ENCODE peak calls at places on chromosomes 13 and 19, in five cellular contexts. One of them, this sample, is unnamed.

GRCh38 chr13:89827552-89827951 is 1519.9 kb upstream of the MIR17HG start:
- DNase-seq in cardiac fibroblast: no peak
- DNase-seq in GM23248: no peak
- DNase-seq in Panc1: no peak
- DNase-seq in uterus: no peak
- DNase-seq in this sample: no peak

GRCh38 chr13:76094645-76095044 is 458.5 kb downstream of the LMO7 start:
- DNase-seq in cardiac fibroblast: no peak
- DNase-seq in GM23248: no peak
- DNase-seq in Panc1: no peak
- DNase-seq in uterus: no peak
- DNase-seq in this sample: no peak

GRCh38 chr13:27401210-27401609 is 23.2 kb upstream of the GTF3A start:
- DNase-seq in cardiac fibroblast: no peak
- DNase-seq in GM23248: peak
- DNase-seq in Panc1: no peak
- DNase-seq in uterus: no peak
- DNase-seq in this sample: no peak

GRCh38 chr13:77980592-77980991 is 62.0 kb upstream of the EDNRB start:
- DNase-seq in cardiac fibroblast: peak
- DNase-seq in GM23248: peak
- DNase-seq in Panc1: no peak
- DNase-seq in uterus: no peak
- DNase-seq in this sample: peak

GRCh38 chr13:28805193-28805819 is 14.8 kb upstream of the MTUS2 start:
- DNase-seq in cardiac fibroblast: peak
- DNase-seq in GM23248: peak
- DNase-seq in Panc1: no peak
- DNase-seq in uterus: no peak
- DNase-seq in this sample: peak

GRCh38 chr13:114087430-114087829 is 45.0 kb downstream of the RASA3 start:
- DNase-seq in cardiac fibroblast: no peak
- DNase-seq in GM23248: no peak
- DNase-seq in Panc1: no peak
- DNase-seq in uterus: peak
- DNase-seq in this sample: no peak

GRCh38 chr19:35513231-35513974 is at the start of gene DMKN:
- DNase-seq in cardiac fibroblast: peak
- DNase-seq in GM23248: peak
- DNase-seq in Panc1: no peak
- DNase-seq in uterus: no peak
- DNase-seq in this sample: peak

GRCh38 chr13:109922518-109922917 is 136.1 kb upstream of the IRS2 start:
- DNase-seq in cardiac fibroblast: no peak
- DNase-seq in GM23248: no peak
- DNase-seq in Panc1: no peak
- DNase-seq in uterus: no peak
- DNase-seq in this sample: no peak

GRCh38 chr13:79445968-79446645 is 34.8 kb upstream of the NDFIP2 start:
- DNase-seq in cardiac fibroblast: no peak
- DNase-seq in GM23248: no peak
- DNase-seq in Panc1: no peak
- DNase-seq in uterus: no peak
- DNase-seq in this sample: no peak

GRCh38 chr13:23450340-23451046 is 17.0 kb upstream of the SACS start:
- DNase-seq in cardiac fibroblast: no peak
- DNase-seq in GM23248: no peak
- DNase-seq in Panc1: no peak
- DNase-seq in uterus: no peak
- DNase-seq in this sample: no peak

GRCh38 chr19:11138659-11139526 is 16.7 kb downstream of the SPC24 start:
- DNase-seq in cardiac fibroblast: peak
- DNase-seq in GM23248: peak
- DNase-seq in Panc1: no peak
- DNase-seq in uterus: peak
- DNase-seq in this sample: peak

GRCh38 chr13:43058318-43058674 is 34.9 kb downstream of the DNAJC15 start:
- DNase-seq in cardiac fibroblast: peak
- DNase-seq in GM23248: peak
- DNase-seq in Panc1: no peak
- DNase-seq in uterus: no peak
- DNase-seq in this sample: peak

GRCh38 chr13:43054803-43055802 is 31.7 kb downstream of the DNAJC15 start:
- DNase-seq in cardiac fibroblast: peak
- DNase-seq in GM23248: peak
- DNase-seq in Panc1: no peak
- DNase-seq in uterus: peak
- DNase-seq in this sample: peak

GRCh38 chr13:43058836-43059235 is 35.5 kb downstream of the DNAJC15 start:
- DNase-seq in cardiac fibroblast: peak
- DNase-seq in GM23248: no peak
- DNase-seq in Panc1: no peak
- DNase-seq in uterus: no peak
- DNase-seq in this sample: no peak

GRCh38 chr13:43061496-43062280 is 38.3 kb downstream of the DNAJC15 start:
- DNase-seq in cardiac fibroblast: no peak
- DNase-seq in GM23248: no peak
- DNase-seq in Panc1: no peak
- DNase-seq in uterus: no peak
- DNase-seq in this sample: no peak

DNA sequence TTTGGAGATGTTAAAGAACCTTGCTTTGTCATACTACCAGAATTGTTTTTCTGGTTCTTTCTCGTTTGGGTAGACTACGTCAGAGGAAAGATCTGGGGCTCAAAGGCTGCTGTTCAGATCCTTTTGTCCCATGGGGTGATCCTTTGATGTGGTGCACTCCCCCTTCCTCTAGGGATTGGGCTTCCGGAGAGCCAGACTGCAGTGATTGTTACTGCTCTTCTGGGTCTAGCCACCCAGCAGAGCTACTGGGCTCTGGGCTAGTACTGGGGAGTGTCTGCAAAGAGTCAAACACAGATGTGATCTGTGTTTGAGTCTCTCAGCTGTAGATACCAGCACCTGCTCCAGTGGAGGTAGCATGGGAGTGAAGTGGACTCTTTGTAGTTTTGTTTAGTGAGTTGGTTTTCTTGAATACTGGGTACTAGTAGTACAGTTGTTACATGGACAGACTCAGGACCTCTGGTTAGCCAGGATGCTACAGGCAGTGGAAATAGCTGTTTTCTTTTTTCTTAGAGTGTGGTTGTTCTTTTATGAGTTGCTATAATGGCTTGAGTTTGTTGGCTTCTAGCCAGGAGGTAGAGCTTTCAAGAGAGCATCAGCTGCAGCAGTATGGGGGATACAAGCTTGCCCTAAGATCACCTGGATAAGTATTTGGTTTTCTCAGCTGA is 34.4 kb downstream of the DNAJC15 start:
- DNase-seq in cardiac fibroblast: peak
- DNase-seq in GM23248: no peak
- DNase-seq in Panc1: no peak
- DNase-seq in uterus: no peak
- DNase-seq in this sample: no peak
- H3K4me3 ChIP-seq in cardiac fibroblast: no peak
- H3K4me3 ChIP-seq in GM23248: no peak
- H3K4me3 ChIP-seq in Panc1: no peak
- H3K4me3 ChIP-seq in uterus: no peak
- H3K4me3 ChIP-seq in this sample: no peak

GRCh38 chr19:16365300-16365996 is 40.8 kb downstream of the KLF2 start:
- DNase-seq in cardiac fibroblast: no peak
- DNase-seq in GM23248: no peak
- DNase-seq in Panc1: no peak
- DNase-seq in uterus: no peak
- DNase-seq in this sample: no peak
- H3K4me3 ChIP-seq in cardiac fibroblast: no peak
- H3K4me3 ChIP-seq in GM23248: no peak
- H3K4me3 ChIP-seq in Panc1: no peak
- H3K4me3 ChIP-seq in uterus: no peak
- H3K4me3 ChIP-seq in this sample: no peak

GRCh38 chr19:12647490-12648071 is 19.0 kb downstream of the MAN2B1 start:
- DNase-seq in cardiac fibroblast: peak
- DNase-seq in GM23248: peak
- DNase-seq in Panc1: no peak
- DNase-seq in uterus: peak
- DNase-seq in this sample: no peak
- H3K4me3 ChIP-seq in cardiac fibroblast: no peak
- H3K4me3 ChIP-seq in GM23248: no peak
- H3K4me3 ChIP-seq in Panc1: no peak
- H3K4me3 ChIP-seq in uterus: peak
- H3K4me3 ChIP-seq in this sample: peak

GRCh38 chr19:14089412-14089661 is 1.2 kb downstream of the SAMD1 start:
- DNase-seq in cardiac fibroblast: peak
- DNase-seq in GM23248: peak
- DNase-seq in Panc1: no peak
- DNase-seq in uterus: no peak
- DNase-seq in this sample: peak
- H3K4me3 ChIP-seq in cardiac fibroblast: peak
- H3K4me3 ChIP-seq in GM23248: peak
- H3K4me3 ChIP-seq in Panc1: peak
- H3K4me3 ChIP-seq in uterus: peak
- H3K4me3 ChIP-seq in this sample: peak

GRCh38 chr19:43622956-43623355 is 3.5 kb upstream of the ZNF428 start:
- DNase-seq in cardiac fibroblast: no peak
- DNase-seq in GM23248: no peak
- DNase-seq in Panc1: no peak
- DNase-seq in uterus: no peak
- DNase-seq in this sample: no peak

GRCh38 chr19:43618921-43619261 is 538 bp downstream of the ZNF428 start:
- DNase-seq in cardiac fibroblast: no peak
- DNase-seq in GM23248: peak
- DNase-seq in Panc1: peak
- DNase-seq in uterus: no peak
- DNase-seq in this sample: peak

GRCh38 chr19:43622070-43622469 is 2.6 kb upstream of the ZNF428 start:
- DNase-seq in cardiac fibroblast: no peak
- DNase-seq in GM23248: no peak
- DNase-seq in Panc1: no peak
- DNase-seq in uterus: no peak
- DNase-seq in this sample: no peak

GRCh38 chr19:43619262-43620060 is at the start of gene ZNF428:
- DNase-seq in cardiac fibroblast: peak
- DNase-seq in GM23248: peak
- DNase-seq in Panc1: peak
- DNase-seq in uterus: peak
- DNase-seq in this sample: peak

DNA sequence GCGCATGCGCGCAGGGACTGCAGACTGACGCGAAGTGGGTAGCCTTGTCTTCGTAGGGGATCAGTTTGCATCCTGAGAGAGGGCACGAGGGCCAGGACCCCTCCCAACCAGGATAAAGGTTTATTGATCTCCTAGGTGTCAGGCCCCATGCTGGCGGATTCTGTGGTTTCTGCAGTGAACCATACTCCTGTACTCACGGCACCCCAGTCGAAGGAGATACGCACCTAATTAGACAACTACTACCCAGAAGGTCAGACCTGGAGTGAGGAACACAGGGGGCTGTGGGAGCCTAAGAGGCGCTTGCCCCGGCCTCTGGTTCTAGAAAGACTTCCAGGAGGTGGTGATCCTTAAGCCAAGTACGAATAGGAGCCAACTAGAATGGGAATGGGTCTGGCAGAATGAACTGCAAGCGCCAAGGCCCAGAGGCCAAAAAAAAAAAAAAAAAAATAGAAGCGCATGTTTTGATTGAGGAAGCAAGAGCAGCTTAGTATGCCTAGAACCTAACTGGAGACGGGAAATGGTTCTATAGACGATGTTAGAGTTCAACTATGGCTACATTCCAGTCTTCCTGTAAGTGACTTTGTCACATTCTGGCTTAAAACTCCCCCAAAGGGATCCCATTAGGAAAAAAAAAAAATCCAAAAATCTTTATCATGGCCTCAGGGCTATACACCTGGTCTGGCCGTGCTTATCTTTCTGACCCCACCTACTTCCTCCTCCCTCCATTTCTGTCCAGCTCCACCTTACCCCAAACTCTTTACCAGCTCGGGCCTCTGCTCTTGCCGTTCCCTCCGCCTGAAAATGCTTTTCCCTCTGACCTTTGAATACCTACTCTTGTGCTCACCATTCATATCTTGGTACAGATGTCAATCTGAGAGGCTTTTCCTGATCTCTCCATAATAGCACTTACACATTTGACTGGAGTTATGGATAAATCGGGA is 902 bp upstream of the ZNF428 start:
- DNase-seq in cardiac fibroblast: no peak
- DNase-seq in GM23248: no peak
- DNase-seq in Panc1: no peak
- DNase-seq in uterus: no peak
- DNase-seq in this sample: no peak
- H3K4me3 ChIP-seq in cardiac fibroblast: peak
- H3K4me3 ChIP-seq in GM23248: peak
- H3K4me3 ChIP-seq in Panc1: peak
- H3K4me3 ChIP-seq in uterus: peak
- H3K4me3 ChIP-seq in this sample: peak

GRCh38 chr19:9945319-9945966 is 9.1 kb upstream of the OLFM2 start:
- DNase-seq in cardiac fibroblast: peak
- DNase-seq in GM23248: peak
- DNase-seq in Panc1: no peak
- DNase-seq in uterus: peak
- DNase-seq in this sample: peak

GRCh38 chr19:9941646-9942045 is 5.3 kb upstream of the OLFM2 start:
- DNase-seq in cardiac fibroblast: no peak
- DNase-seq in GM23248: peak
- DNase-seq in Panc1: no peak
- DNase-seq in uterus: no peak
- DNase-seq in this sample: no peak

GRCh38 chr19:9943744-9944143 is 7.4 kb upstream of the OLFM2 start:
- DNase-seq in cardiac fibroblast: no peak
- DNase-seq in GM23248: no peak
- DNase-seq in Panc1: no peak
- DNase-seq in uterus: no peak
- DNase-seq in this sample: no peak

GRCh38 chr19:9952276-9952675 is 16.0 kb upstream of the OLFM2 start:
- DNase-seq in cardiac fibroblast: no peak
- DNase-seq in GM23248: no peak
- DNase-seq in Panc1: no peak
- DNase-seq in uterus: no peak
- DNase-seq in this sample: no peak

DNA sequence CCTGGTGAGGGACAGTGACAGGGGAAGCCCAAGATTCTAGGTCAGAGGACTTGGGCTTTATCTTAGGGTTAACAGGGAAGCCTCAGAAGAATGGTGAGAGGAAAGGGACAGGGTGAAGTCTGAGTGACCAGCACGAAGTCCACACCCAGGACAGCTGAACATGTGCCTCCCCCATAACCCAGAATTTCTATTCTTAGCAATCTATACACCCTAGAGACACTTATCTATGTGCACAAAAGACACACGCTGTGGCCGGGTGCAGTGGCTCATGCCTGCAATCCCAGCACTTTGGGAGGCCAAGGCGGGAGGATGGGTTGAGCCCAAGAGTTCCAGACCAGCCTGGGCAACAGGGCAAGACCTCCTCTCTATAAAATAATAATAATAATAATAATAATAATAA is 11.1 kb upstream of the OLFM2 start:
- DNase-seq in cardiac fibroblast: no peak
- DNase-seq in GM23248: no peak
- DNase-seq in Panc1: no peak
- DNase-seq in uterus: no peak
- DNase-seq in this sample: no peak
- H3K4me3 ChIP-seq in cardiac fibroblast: no peak
- H3K4me3 ChIP-seq in GM23248: no peak
- H3K4me3 ChIP-seq in Panc1: no peak
- H3K4me3 ChIP-seq in uterus: no peak
- H3K4me3 ChIP-seq in this sample: no peak

This sample was measured in fibroblast of the aortic adventitia.